ENCODE peak calls at places on chromosome 5, in seven cellular contexts. G, T, W, L, X, V and K are unnamed samples.
A peak's percentile ranks its signal among the peaks of the same experiment; 100 is the strongest.

GRCh38 chr5:76604838-76605237 is 18.4 kb downstream of the F2RL2 start:
- DNase-seq in T (no peak), W (no peak), L (peak; percentile 71), V (peak; percentile 54), G (no peak), X (peak; percentile 74), K (no peak)

GRCh38 chr5:3007577-3007976 is 256.1 kb upstream of the IRX2 start:
- DNase-seq in W (no peak), X (no peak), T (no peak), V (no peak), G (no peak), L (no peak), K (no peak)

GRCh38 chr5:133368009-133368408 is 244.3 kb downstream of the FSTL4 start:
- DNase-seq in V (no peak), T (no peak), L (no peak), X (no peak), W (no peak), G (no peak), K (no peak)

GRCh38 chr5:96669919-96670318 is 7.7 kb downstream of the CAST start:
- DNase-seq in G (no peak), W (no peak), L (no peak), X (no peak), T (no peak), V (no peak), K (no peak)

GRCh38 chr5:111530298-111530740 is 18.0 kb upstream of the STARD4 start:
- DNase-seq in X (peak; percentile 54), V (peak; percentile 22), L (no peak), G (no peak), T (peak; percentile 40), W (no peak), K (no peak)

GRCh38 chr5:102971693-102972293 is 148.1 kb downstream of the GIN1 start:
- DNase-seq in X (peak; percentile 80), L (peak; percentile 81), W (no peak), G (peak; percentile 11), V (peak; percentile 70), T (peak; percentile 9), K (peak; percentile 37)

GRCh38 chr5:54881286-54882005 is 103.9 kb downstream of the ESM1 start:
- DNase-seq in L (no peak), T (peak; percentile 87), W (no peak), G (peak; percentile 37), X (no peak), V (peak; percentile 43), K (no peak)

GRCh38 chr5:125412051-125412560 is 665.7 kb upstream of the ZNF608 start:
- DNase-seq in L (peak; percentile 21), V (peak; percentile 64), W (no peak), G (peak; percentile 41), T (peak; percentile 65), X (peak; percentile 43), K (peak; percentile 61)

GRCh38 chr5:158492850-158493249 is 606.9 kb downstream of the EBF1 start:
- DNase-seq in L (peak; percentile 36), V (no peak), G (no peak), T (no peak), W (no peak), X (peak; percentile 72), K (no peak)

GRCh38 chr5:92922231-92922967 is 658.6 kb downstream of the NR2F1-AS1 start:
- DNase-seq in V (no peak), W (no peak), T (no peak), X (no peak), L (no peak), G (no peak), K (peak; percentile 7)

GRCh38 chr5:176413255-176413565 is 3.1 kb downstream of the CLTB start:
- DNase-seq in X (peak; percentile 64), V (no peak), G (no peak), T (peak; percentile 78), L (peak; percentile 55), W (peak; percentile 34), K (no peak)

GRCh38 chr5:139709587-139710369 is 61.6 kb downstream of the CXXC5 start:
- DNase-seq in X (no peak), W (no peak), G (no peak), L (no peak), V (no peak), T (no peak), K (peak; percentile 86)

GRCh38 chr5:157113007-157113406 is 4.2 kb upstream of the HAVCR2 start:
- DNase-seq in L (peak; percentile 86), W (no peak), V (no peak), X (peak; percentile 29), G (no peak), T (no peak), K (no peak)

GRCh38 chr5:151683444-151683843 is 3.3 kb downstream of the SPARC start:
- DNase-seq in T (no peak), V (no peak), W (no peak), X (peak; percentile 27), L (peak; percentile 3), G (no peak), K (no peak)
- H3K79me2 ChIP-seq in T (peaks cover 84% of the 10 kb centered on the region), V (no peaks in the 10 kb centered on the region), W (no peaks in the 10 kb centered on the region), X (peaks cover 93% of the 10 kb centered on the region), L (peaks cover 83% of the 10 kb centered on the region), G (no peaks in the 10 kb centered on the region), K (peaks cover 34% of the 10 kb centered on the region)

DNA sequence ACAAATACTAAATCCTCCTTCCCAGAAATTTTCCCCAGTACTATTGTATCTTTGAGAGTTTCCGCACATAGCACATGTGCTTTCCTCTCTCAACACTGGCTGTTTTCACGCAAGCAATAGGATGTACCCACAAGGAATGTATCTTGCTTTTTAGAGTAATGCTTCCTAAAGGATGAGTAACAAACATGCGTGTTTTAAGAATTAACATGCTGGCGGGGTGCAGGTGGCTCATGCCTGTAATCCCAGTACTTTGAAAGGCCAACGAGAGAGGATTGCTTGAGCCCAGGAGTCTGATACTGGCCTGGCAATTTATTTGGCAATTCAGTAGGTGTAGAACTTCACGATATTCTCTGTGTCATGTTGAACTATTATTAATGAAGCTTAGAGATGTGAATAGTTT is 4.6 kb downstream of the RUFY1 start:
- DNase-seq in T (no peak), L (no peak), G (no peak), W (no peak), X (no peak), V (no peak), K (no peak)
- H3K79me2 ChIP-seq in T (peaks cover 69% of the 10 kb centered on the region), L (peaks cover 48% of the 10 kb centered on the region), G (peaks cover 81% of the 10 kb centered on the region), W (peaks cover 76% of the 10 kb centered on the region), X (peaks cover 85% of the 10 kb centered on the region), V (peaks cover 66% of the 10 kb centered on the region), K (peaks cover 74% of the 10 kb centered on the region)

DNA sequence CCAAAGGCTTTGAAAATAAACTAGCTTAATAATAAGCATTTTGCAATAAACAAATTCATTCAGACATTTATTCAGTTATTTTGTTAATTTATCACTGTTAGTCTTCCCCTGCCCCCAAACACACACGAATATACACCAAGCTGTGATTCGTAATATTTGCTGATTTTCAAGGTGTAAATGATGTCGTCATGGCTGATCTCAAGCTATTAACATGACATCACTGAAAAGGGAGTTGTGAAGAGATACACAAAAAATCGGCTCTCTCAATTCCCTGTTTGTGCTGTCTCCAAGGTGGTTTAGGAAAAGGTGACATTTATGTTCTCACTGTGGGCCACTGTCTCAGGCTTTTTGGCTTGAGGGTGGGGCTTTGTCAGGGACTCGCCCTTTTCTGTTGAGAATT is 413.3 kb downstream of the CDH9 start:
- DNase-seq in G (no peak), T (no peak), W (no peak), L (no peak), X (no peak), V (no peak), K (no peak)
- H3K79me2 ChIP-seq in G (no peaks in the 10 kb centered on the region), T (no peaks in the 10 kb centered on the region), W (no peaks in the 10 kb centered on the region), L (no peaks in the 10 kb centered on the region), X (no peaks in the 10 kb centered on the region), V (no peaks in the 10 kb centered on the region), K (no peaks in the 10 kb centered on the region)

DNA sequence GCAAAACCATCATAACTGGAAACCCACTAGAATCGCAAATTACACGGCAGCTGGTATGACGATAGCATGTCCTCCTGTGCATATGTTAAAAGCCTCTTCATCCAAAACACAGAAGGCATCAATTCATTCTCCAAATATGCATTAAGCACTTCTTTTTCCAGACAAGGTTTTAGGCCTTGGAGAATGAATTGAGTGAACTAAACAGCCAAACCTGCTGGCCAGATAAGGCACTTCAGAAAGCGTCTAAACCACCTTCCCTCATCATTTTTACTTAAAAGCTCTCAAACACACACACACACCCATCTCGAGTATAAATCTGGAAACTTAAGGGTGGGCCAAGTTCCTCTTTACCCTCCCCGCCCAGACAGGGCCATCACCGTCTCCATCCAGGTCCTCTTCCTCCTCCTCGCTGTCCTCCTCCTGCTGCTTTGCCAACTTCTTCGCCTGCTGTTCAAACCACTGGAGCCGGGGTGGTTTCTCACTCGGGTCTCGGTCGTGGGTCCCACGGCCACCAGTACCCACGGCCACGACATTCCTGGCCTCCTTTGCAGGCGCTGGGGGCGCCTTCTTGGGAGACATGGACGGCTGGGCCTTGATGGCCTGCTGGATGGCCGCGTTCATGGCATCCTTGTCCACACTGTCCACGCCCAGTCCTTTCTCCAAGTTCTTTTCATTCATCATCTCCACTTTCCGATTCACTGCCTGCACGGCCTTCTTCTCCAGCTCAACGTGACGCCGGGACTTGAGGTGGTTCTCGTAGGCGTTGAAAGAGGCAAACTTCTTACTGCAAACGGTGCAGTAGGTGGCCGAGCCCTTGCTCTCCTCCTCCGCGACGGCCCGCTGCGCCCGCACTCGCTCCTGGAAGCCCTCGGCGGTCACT is 696 bp downstream of the ZNF622 start:
- DNase-seq in X (peak; percentile 63), L (peak; percentile 11), W (no peak), G (peak; percentile 22), T (no peak), V (no peak), K (peak; percentile 34)
- H3K79me2 ChIP-seq in X (peaks cover 87% of the 10 kb centered on the region), L (peaks cover 52% of the 10 kb centered on the region), W (peaks cover 67% of the 10 kb centered on the region), G (peaks cover 73% of the 10 kb centered on the region), T (peaks cover 94% of the 10 kb centered on the region), V (peaks cover 96% of the 10 kb centered on the region), K (peaks cover 44% of the 10 kb centered on the region)

GRCh38 chr5:43604699-43605098 is 1.7 kb downstream of the NNT start:
- DNase-seq in W (no peak), L (no peak), T (no peak), V (no peak), G (no peak), X (no peak), K (no peak)
- H3K79me2 ChIP-seq in W (no peaks in the 10 kb centered on the region), L (peaks cover 30% of the 10 kb centered on the region), T (peaks cover 33% of the 10 kb centered on the region), V (peaks cover 18% of the 10 kb centered on the region), G (peaks cover 95% of the 10 kb centered on the region), X (peaks cover 36% of the 10 kb centered on the region), K (no peaks in the 10 kb centered on the region)